ENCODE peak calls at places on chromosomes 3 and 15, in eight cellular contexts. A is HCT116, B is K562, S is GM12878, E is HepG2, H is endothelial cell of umbilical vein, P is H1, O is SK-N-SH. C is an unnamed sample.

GRCh38 chr15:57298843-57299550 is 77.3 kb upstream of the CGNL1 start:
- DNase-seq in S (no peak), A (no peak), E (no peak), P (no peak), O (no peak), B (no peak), H (no peak), C (no peak)

GRCh38 chr3:116000315-116000714 is 377.0 kb downstream of the GAP43 start:
- DNase-seq in S (peak), B (peak), A (peak), E (peak), P (no peak), O (no peak), H (no peak), C (no peak)

GRCh38 chr15:67274236-67274635 is 19.6 kb downstream of the IQCH start:
- DNase-seq in S (no peak), O (no peak), A (no peak), B (no peak), E (no peak), P (no peak), H (no peak), C (no peak)

GRCh38 chr3:171028779-171029232 is 2.3 kb upstream of the SLC2A2 start:
- DNase-seq in O (no peak), B (no peak), A (no peak), P (no peak), H (no peak), E (no peak), S (no peak), C (no peak)

GRCh38 chr15:68051109-68051508 is 3.0 kb upstream of the PIAS1 start:
- DNase-seq in E (no peak), P (no peak), B (no peak), A (no peak), H (no peak), S (no peak), O (no peak), C (no peak)

GRCh38 chr3:105516972-105517371 is 150.3 kb downstream of the ALCAM start:
- DNase-seq in A (no peak), O (no peak), B (no peak), E (no peak), H (no peak), P (no peak), S (no peak), C (no peak)

GRCh38 chr15:98900382-98900781 is 107.2 kb downstream of the PGPEP1L start:
- DNase-seq in P (no peak), B (no peak), O (no peak), S (no peak), A (no peak), E (no peak), H (no peak), C (no peak)

GRCh38 chr3:37197810-37198371 is 23.5 kb upstream of the LRRFIP2 start:
- DNase-seq in O (no peak), A (peak), B (no peak), E (no peak), H (no peak), S (no peak), P (no peak), C (no peak)

GRCh38 chr3:45887285-45887684 is 942 bp downstream of the CCR9 start:
- DNase-seq in H (no peak), P (no peak), O (no peak), B (no peak), A (no peak), E (no peak), S (no peak), C (no peak)

GRCh38 chr3:99960123-99960878 is 142.6 kb downstream of the CMSS1 start:
- DNase-seq in P (no peak), S (no peak), O (no peak), H (no peak), E (no peak), A (no peak), B (no peak), C (no peak)

GRCh38 chr3:150073031-150073430 is 102.3 kb upstream of the PFN2 start:
- DNase-seq in B (no peak), S (no peak), H (no peak), P (no peak), E (no peak), O (no peak), A (no peak), C (no peak)

GRCh38 chr3:197256836-197257444 is 41.5 kb downstream of the DLG1 start:
- DNase-seq in S (no peak), H (peak), A (peak), B (peak), P (no peak), E (peak), O (peak), C (peak)

GRCh38 chr15:33844186-33844585 is 124.1 kb upstream of the CHRM5 start:
- DNase-seq in E (no peak), O (no peak), A (no peak), P (peak), B (no peak), H (no peak), S (no peak), C (no peak)

GRCh38 chr3:64518496-64518895 is 169.3 kb downstream of the ADAMTS9 start:
- DNase-seq in A (no peak), H (no peak), S (no peak), P (no peak), E (no peak), B (no peak), O (no peak), C (no peak)

GRCh38 chr3:100400424-100400781 is 486 bp downstream of the TOMM70 start:
- DNase-seq in S (no peak), H (peak), E (peak), A (no peak), P (no peak), O (no peak), B (no peak), C (no peak)

GRCh38 chr3:50617096-50617791 is at the start of gene MAPKAPK3:
- DNase-seq in E (peak), O (no peak), S (no peak), B (no peak), H (peak), P (no peak), A (no peak), C (no peak)

GRCh38 chr15:63872759-63873510 is 39.2 kb upstream of the HERC1 start:
- DNase-seq in O (no peak), A (no peak), H (peak), S (no peak), B (no peak), P (no peak), E (no peak), C (no peak)

GRCh38 chr15:77541421-77542181 is 91.1 kb downstream of the LINGO1 start:
- DNase-seq in E (no peak), B (no peak), H (no peak), O (no peak), P (no peak), S (no peak), A (no peak), C (no peak)

GRCh38 chr3:151871639-151872468 is 1.6 kb upstream of the SUCNR1 start:
- DNase-seq in A (no peak), E (no peak), B (peak), P (no peak), S (peak), O (no peak), H (peak), C (no peak)

GRCh38 chr15:31367730-31368344 is 41.2 kb downstream of the KLF13 start:
- DNase-seq in O (no peak), E (no peak), H (no peak), S (no peak), A (no peak), B (no peak), P (no peak), C (no peak)

GRCh38 chr3:159787191-159787590 is 201.4 kb upstream of the IL12A start:
- DNase-seq in S (no peak), E (peak), O (no peak), H (peak), P (no peak), B (no peak), A (peak), C (no peak)

GRCh38 chr3:189839576-189839975 is 208.4 kb downstream of the TP63 start:
- DNase-seq in P (no peak), A (no peak), S (no peak), O (no peak), H (no peak), E (no peak), B (no peak), C (no peak)

GRCh38 chr3:151553873-151554272 is 93.0 kb upstream of the IGSF10 start:
- DNase-seq in B (no peak), H (no peak), O (no peak), E (no peak), P (no peak), S (no peak), A (no peak), C (no peak)

GRCh38 chr15:25799906-25800700 is 63.0 kb downstream of the ATP10A start:
- DNase-seq in P (no peak), O (no peak), S (no peak), A (no peak), H (no peak), E (no peak), B (no peak), C (no peak)

GRCh38 chr3:169604568-169604967 is 58.9 kb downstream of the MECOM start:
- DNase-seq in E (no peak), P (no peak), H (no peak), B (no peak), A (peak), O (no peak), S (no peak), C (no peak)

DNA sequence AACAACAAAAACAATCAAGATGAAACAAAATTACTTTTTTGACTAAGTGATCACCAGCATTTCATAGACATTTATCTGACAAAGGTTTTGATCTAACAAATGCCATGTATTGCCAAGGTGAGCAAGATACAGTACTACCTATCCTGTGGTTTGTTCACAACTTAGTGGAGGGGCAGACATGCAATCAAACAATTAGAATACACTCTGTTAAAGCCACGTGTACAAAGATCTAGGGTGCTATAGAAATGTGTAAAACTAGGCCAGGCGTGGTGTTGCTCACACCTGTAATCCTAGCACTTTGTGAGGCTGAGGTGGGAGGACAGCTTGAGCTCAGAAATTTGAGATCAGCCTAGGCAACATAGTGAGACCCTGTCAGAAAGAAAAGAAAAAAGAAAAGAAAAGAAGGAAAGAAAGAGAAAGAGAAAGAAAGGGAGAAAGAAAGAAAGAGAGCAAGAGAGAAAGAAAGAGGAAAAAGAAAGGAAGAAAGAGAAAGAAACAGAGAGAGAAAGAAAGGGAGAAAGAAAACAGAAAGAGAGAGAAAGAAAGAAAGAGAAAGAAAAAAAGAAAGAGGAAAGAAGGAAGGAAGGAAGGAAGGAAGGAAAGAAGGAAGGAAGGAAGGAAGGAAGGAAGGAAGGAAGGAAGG is 1.4 kb upstream of the TRIM69 start:
- DNase-seq in B (no peak), E (no peak), P (no peak), S (no peak), O (no peak), H (no peak), A (no peak), C (no peak)
- H3K9ac ChIP-seq in B (no peak), E (no peak), P (no peak), S (peak), O (no peak), H (no peak), A (no peak), C (no peak)

DNA sequence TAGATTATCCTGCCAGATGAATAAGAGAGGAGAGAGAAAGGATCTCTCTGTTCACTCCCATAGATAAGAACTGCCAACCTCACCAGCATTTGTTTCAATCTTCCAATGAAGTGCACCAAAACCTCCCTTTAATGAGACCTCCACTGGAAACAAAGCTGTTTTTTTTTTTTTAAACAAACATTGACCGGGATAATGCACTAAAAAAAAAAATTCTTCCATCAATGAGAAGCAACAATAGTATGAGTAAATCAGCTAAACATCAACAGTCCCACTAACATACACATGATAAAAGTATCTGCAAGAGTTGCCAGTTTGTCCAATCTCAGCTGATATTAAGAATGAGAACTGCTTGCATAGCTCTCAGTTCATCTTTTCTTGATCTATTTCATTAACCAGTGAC is 19.9 kb downstream of the TJP1 start:
- DNase-seq in B (no peak), A (no peak), S (no peak), P (no peak), E (no peak), H (peak), O (peak), C (no peak)
- TF ChIP-seq POLR2AphosphoS5 in B (no peak), A (no peak), S (no peak), P (no peak), E (no peak), H (no peak), O (no peak), C (no peak)

GRCh38 chr3:129060276-129061076 is at the start of gene GP9:
- DNase-seq in H (no peak), O (no peak), S (no peak), A (no peak), B (no peak), E (no peak), P (no peak), C (no peak)
- H3K9ac ChIP-seq in H (no peak), O (no peak), S (no peak), A (no peak), B (peak), E (no peak), P (no peak), C (no peak)

DNA sequence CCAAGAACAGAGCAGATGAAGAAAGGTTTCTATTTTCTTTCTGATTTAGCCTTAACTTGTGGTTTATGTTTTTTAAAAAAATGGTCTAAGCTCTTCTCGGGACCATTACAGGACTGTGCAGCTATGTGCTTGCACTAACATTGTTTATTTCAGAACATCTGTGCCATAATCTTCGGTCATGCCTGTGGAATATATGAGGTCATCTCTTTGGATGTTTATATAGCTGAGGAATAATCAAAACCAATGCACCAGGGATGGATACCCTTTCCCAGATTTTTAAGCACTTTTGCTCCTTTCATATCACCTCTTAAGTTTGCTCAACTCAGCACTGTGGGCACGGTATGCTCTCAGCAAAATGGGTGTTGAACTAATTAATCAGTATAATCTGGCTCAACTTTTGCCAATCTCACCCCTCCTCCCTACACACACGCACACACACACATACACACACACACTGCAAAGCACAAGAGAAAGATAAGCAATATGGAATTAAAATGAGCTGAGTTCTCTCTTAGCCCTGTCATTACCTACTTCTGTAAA is 268.5 kb upstream of the TMC3 start:
- DNase-seq in A (no peak), O (no peak), B (no peak), H (no peak), E (no peak), S (no peak), P (no peak), C (no peak)
- TF ChIP-seq POLR2AphosphoS5 in A (no peak), O (no peak), B (no peak), H (no peak), E (no peak), S (no peak), P (no peak), C (no peak)

GRCh38 chr15:62066663-62067447 is at the start of gene C2CD4A:
- DNase-seq in E (peak), S (no peak), B (no peak), H (peak), P (peak), O (no peak), A (peak), C (no peak)

GRCh38 chr15:62069551-62069950 is 2.8 kb downstream of the C2CD4A start:
- DNase-seq in H (no peak), A (no peak), S (no peak), O (no peak), B (no peak), P (no peak), E (no peak), C (no peak)

GRCh38 chr15:62067448-62068044 is 769 bp downstream of the C2CD4A start:
- DNase-seq in P (no peak), B (no peak), A (no peak), O (peak), S (no peak), E (no peak), H (peak), C (no peak)

GRCh38 chr15:62068787-62069170 is 2.0 kb downstream of the C2CD4A start:
- DNase-seq in S (no peak), P (no peak), A (no peak), E (no peak), H (no peak), O (peak), B (no peak), C (no peak)

GRCh38 chr15:62068071-62068786 is 1.5 kb downstream of the C2CD4A start:
- DNase-seq in O (peak), E (peak), A (no peak), P (no peak), B (peak), S (no peak), H (peak), C (no peak)
- H3K9ac ChIP-seq in O (peak), E (peak), A (peak), P (no peak), B (peak), S (no peak), H (peak), C (no peak)

GRCh38 chr3:138253609-138254008 is 66.5 kb downstream of the ARMC8 start:
- DNase-seq in P (no peak), B (no peak), A (no peak), O (no peak), S (no peak), H (no peak), E (no peak), C (no peak)
- TF ChIP-seq POLR2AphosphoS5 in P (no peak), B (no peak), A (no peak), O (no peak), S (no peak), H (no peak), E (no peak), C (no peak)

GRCh38 chr3:111768571-111769100 is 90.4 kb upstream of the PHLDB2 start:
- DNase-seq in S (no peak), A (peak), O (no peak), P (no peak), B (no peak), E (peak), H (peak), C (no peak)
- H3K9ac ChIP-seq in S (no peak), A (peak), O (peak), P (no peak), B (no peak), E (no peak), H (no peak), C (no peak)

GRCh38 chr15:28023422-28023821 is 75.7 kb downstream of the OCA2 start:
- DNase-seq in A (no peak), P (no peak), O (no peak), H (no peak), E (no peak), S (no peak), B (no peak), C (no peak)

GRCh38 chr15:28022961-28023360 is 76.2 kb downstream of the OCA2 start:
- DNase-seq in S (no peak), P (no peak), O (no peak), A (no peak), H (no peak), B (no peak), E (no peak), C (no peak)

GRCh38 chr15:28021281-28022039 is 77.7 kb downstream of the OCA2 start:
- DNase-seq in H (no peak), S (no peak), A (peak), P (peak), O (peak), B (peak), E (peak), C (peak)

GRCh38 chr15:28020644-28021043 is 78.5 kb downstream of the OCA2 start:
- DNase-seq in A (no peak), B (no peak), S (no peak), O (no peak), E (no peak), P (no peak), H (no peak), C (no peak)

DNA sequence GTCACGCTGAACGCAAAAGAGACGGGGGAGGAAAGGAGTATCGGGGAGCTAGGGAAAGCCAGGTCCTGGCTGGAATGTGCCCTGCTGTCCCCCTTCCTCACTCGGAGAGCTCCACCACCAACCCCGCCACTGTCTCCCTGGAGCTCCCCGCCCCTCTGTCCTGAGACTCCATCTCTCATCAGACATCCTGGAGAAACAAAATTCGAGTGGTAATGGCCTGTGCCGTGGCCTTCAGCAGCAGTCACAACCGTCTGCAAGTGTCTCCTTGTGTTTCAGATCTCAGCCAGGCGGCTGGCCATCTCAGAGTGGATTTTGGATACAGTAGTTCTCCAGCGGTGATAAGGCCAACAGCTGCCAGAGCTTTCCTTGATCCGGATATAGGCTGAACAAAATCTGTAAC is 76.9 kb downstream of the OCA2 start:
- DNase-seq in B (no peak), E (no peak), A (no peak), O (peak), P (no peak), S (no peak), H (no peak), C (no peak)
- TF ChIP-seq POLR2AphosphoS5 in B (no peak), E (no peak), A (no peak), O (no peak), P (no peak), S (no peak), H (no peak), C (no peak)

DNA sequence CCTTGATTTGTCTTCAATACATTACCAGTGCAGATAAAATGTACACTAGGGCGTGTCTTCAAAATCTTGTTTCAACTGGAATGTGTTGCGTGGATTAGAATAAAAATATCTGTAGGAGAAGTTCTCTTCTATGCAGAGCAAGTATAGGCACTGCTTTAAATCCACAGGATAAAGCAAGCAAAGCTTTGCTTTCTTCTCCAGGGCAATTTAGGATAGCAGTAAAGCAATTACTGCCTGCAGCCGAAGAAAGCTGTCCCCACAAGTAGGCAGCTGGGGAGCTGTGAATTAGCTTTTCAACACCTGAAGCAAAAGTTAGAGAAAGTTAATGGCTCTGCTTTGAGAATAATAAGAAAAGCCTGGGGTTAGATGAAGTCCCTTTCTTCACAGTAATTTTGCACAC is 329.7 kb upstream of the KCNMB2 start:
- DNase-seq in S (no peak), O (no peak), E (no peak), H (no peak), P (no peak), A (no peak), B (no peak), C (no peak)
- H3K9ac ChIP-seq in S (no peak), O (no peak), E (no peak), H (no peak), P (no peak), A (no peak), B (no peak), C (peak)